ENCODE peak calls at places on chromosomes 4 and X, in five cellular contexts. C is cardiac muscle cell, I is foreskin fibroblast, M is tibial artery, E is AG09319. Y is an unnamed sample.

GRCh38 chr4:127045872-127046271 is 586.9 kb upstream of the INTU start:
- DNase-seq in I (peak), E (no peak), C (no peak), M (no peak), Y (no peak)

GRCh38 chrX:150692837-150693781 is at the start of gene MTMR1:
- DNase-seq in I (no peak), C (no peak), M (no peak), E (no peak), Y (peak)

GRCh38 chrX:445727-446126 is 59.0 kb upstream of the PPP2R3B start:
- DNase-seq in E (no peak), M (no peak), I (no peak), C (no peak), Y (no peak)

GRCh38 chr4:171017596-171017995 is 795.6 kb upstream of the GALNTL6 start:
- DNase-seq in C (no peak), M (no peak), E (no peak), I (no peak), Y (no peak)

GRCh38 chr4:84648863-84649647 is 66.1 kb downstream of the CDS1 start:
- DNase-seq in M (no peak), E (no peak), C (no peak), I (no peak), Y (no peak)

GRCh38 chr4:8913121-8913857 is 41.6 kb upstream of the HMX1 start:
- DNase-seq in I (no peak), C (no peak), E (no peak), M (no peak), Y (no peak)

GRCh38 chr4:139534287-139534950 is 21.6 kb downstream of the SETD7 start:
- DNase-seq in C (no peak), E (no peak), I (no peak), M (no peak), Y (no peak)

GRCh38 chrX:41923925-41924693 is 755 bp upstream of the CASK start:
- DNase-seq in C (peak), E (no peak), I (no peak), M (peak), Y (peak)

GRCh38 chr4:144350706-144351105 is 210.2 kb upstream of the GYPA start:
- DNase-seq in E (no peak), I (no peak), M (no peak), C (peak), Y (no peak)

GRCh38 chrX:114152130-114152529 is 431.8 kb upstream of the HTR2C start:
- DNase-seq in I (peak), E (no peak), C (peak), M (no peak), Y (no peak)

GRCh38 chr4:66489783-66490452 is 819.6 kb upstream of the EPHA5 start:
- DNase-seq in C (peak), E (no peak), I (no peak), M (no peak), Y (no peak)

GRCh38 chr4:94410678-94411206 is 41.0 kb upstream of the PDLIM5 start:
- DNase-seq in E (peak), C (peak), I (no peak), M (peak), Y (no peak)

GRCh38 chr4:147933316-147933715 is 201.4 kb downstream of the ARHGAP10 start:
- DNase-seq in I (no peak), M (no peak), C (no peak), E (no peak), Y (peak)

GRCh38 chr4:15758294-15758693 is 19.8 kb upstream of the CD38 start:
- DNase-seq in I (no peak), E (no peak), C (no peak), M (no peak), Y (no peak)

GRCh38 chr4:4666693-4667642 is 125.1 kb upstream of the STX18 start:
- DNase-seq in E (peak), C (peak), I (no peak), M (no peak), Y (peak)

GRCh38 chrX:443676-444210 is 57.0 kb upstream of the PPP2R3B start:
- DNase-seq in E (no peak), M (no peak), I (no peak), C (no peak), Y (no peak)

GRCh38 chrX:150192846-150193245 is 170.3 kb upstream of the MAMLD1 start:
- DNase-seq in I (no peak), E (no peak), C (no peak), M (no peak), Y (no peak)

GRCh38 chrX:134171661-134172587 is 65.1 kb upstream of the CCDC160 start:
- DNase-seq in E (no peak), M (no peak), I (no peak), C (peak), Y (peak)

GRCh38 chr4:39587881-39588280 is 50.8 kb downstream of the SMIM14 start:
- DNase-seq in I (peak), C (peak), E (no peak), M (no peak), Y (no peak)

GRCh38 chr4:144174401-144175067 is 34.0 kb upstream of the GYPA start:
- DNase-seq in C (peak), I (peak), E (peak), M (no peak), Y (peak)

GRCh38 chrX:44958480-44958879 is 85.5 kb downstream of the KDM6A start:
- DNase-seq in C (no peak), I (no peak), M (no peak), E (no peak), Y (no peak)

GRCh38 chr4:179465131-179465797 is 2023.0 kb upstream of the AGA start:
- DNase-seq in C (no peak), M (no peak), E (no peak), I (no peak), Y (no peak)

GRCh38 chr4:189385098-189385497 is 555.6 kb upstream of the FRG1 start:
- DNase-seq in E (no peak), C (no peak), I (no peak), M (no peak), Y (no peak)

GRCh38 chrX:110346681-110347080 is 12.0 kb upstream of the RTL9 start:
- DNase-seq in C (peak), M (no peak), E (no peak), I (no peak), Y (peak)

GRCh38 chr4:108834787-108835384 is 72.0 kb upstream of the ETNPPL start:
- DNase-seq in M (no peak), I (no peak), E (no peak), C (peak), Y (no peak)

GRCh38 chr4:76990288-76991080 is 40.9 kb downstream of the SEPTIN11 start:
- DNase-seq in C (peak), I (peak), M (no peak), E (peak), Y (no peak)

GRCh38 chr4:76984788-76985211 is 35.2 kb downstream of the SEPTIN11 start:
- DNase-seq in C (peak), I (peak), E (peak), M (peak), Y (no peak)

GRCh38 chr4:76989391-76990061 is 40.0 kb downstream of the SEPTIN11 start:
- DNase-seq in I (no peak), C (no peak), M (no peak), E (no peak), Y (no peak)

GRCh38 chr4:76987153-76987562 is 37.6 kb downstream of the SEPTIN11 start:
- DNase-seq in C (peak), E (peak), M (no peak), I (peak), Y (no peak)

GRCh38 chr4:76987685-76988084 is 38.1 kb downstream of the SEPTIN11 start:
- DNase-seq in M (no peak), C (no peak), E (no peak), I (no peak), Y (no peak)
- TF ChIP-seq CTCF in M (no peak), C (peak), E (peak), I (no peak), Y (no peak)

DNA sequence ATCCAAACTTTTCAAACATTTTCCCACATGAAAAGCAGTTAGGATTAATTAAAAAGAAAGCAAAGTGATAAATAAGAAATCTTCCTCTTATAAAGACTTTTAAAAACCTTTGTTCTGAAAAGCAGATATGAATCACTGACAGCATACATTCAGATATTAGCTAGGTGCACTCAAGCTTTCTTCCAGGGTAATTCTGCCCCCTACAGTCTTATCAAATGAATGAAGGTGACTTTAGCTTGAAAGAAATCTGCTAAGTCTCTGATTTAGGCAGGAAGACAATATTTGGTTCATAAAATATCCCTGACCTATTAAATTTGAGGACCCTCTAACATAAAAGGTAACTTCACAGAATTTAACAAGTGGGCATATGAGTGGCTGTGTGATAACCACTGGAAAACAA is 209.1 kb upstream of the FAM47A start:
- DNase-seq in E (no peak), M (no peak), C (no peak), I (no peak), Y (no peak)
- TF ChIP-seq CTCF in E (no peak), M (no peak), C (no peak), I (no peak), Y (no peak)

DNA sequence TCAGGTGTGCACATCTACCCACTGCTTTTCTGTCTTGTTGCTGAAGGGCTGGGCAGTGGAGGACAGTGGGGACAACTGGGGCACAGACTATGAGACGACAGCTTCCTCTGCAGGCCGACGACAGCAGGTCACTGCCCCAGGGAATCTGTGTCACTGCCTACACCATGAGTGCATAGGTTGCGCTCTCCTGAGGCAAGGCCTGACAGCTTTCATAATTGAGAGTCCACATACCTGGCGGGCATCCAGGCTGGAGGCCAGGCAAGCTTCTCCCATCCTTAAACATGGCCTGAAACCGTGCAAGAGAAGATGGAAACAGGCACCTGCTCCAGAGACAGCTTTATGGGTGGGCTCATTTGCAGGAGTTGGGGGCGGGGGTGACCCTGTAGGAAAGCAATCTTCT is 3.0 kb downstream of the ANOS1 start:
- DNase-seq in I (no peak), E (no peak), C (no peak), M (no peak), Y (no peak)
- TF ChIP-seq CTCF in I (no peak), E (no peak), C (no peak), M (no peak), Y (no peak)

GRCh38 chr4:141999446-142000143 is 363.2 kb downstream of the IL15 start:
- DNase-seq in E (no peak), M (no peak), C (no peak), I (no peak), Y (no peak)
- TF ChIP-seq CTCF in E (no peak), M (no peak), C (no peak), I (no peak), Y (no peak)

GRCh38 chrX:119147486-119147885 is 19.9 kb upstream of the KIAA1210 start:
- DNase-seq in E (no peak), I (no peak), M (no peak), C (no peak), Y (no peak)
- TF ChIP-seq CTCF in E (no peak), I (no peak), M (no peak), C (no peak), Y (no peak)

GRCh38 chrX:37434362-37434761 is 85.2 kb downstream of the PRRG1 start:
- DNase-seq in I (no peak), C (no peak), E (no peak), M (no peak), Y (no peak)
- TF ChIP-seq CTCF in I (no peak), C (no peak), E (no peak), M (no peak), Y (no peak)

GRCh38 chr4:7770675-7771050 is 169.0 kb downstream of the AFAP1 start:
- DNase-seq in E (no peak), M (peak), I (no peak), C (no peak), Y (no peak)

GRCh38 chr4:7769308-7769841 is 170.3 kb downstream of the AFAP1 start:
- DNase-seq in I (no peak), E (no peak), M (peak), C (no peak), Y (no peak)

GRCh38 chr4:7768736-7769135 is 170.9 kb downstream of the AFAP1 start:
- DNase-seq in I (no peak), E (no peak), M (peak), C (no peak), Y (no peak)

GRCh38 chr4:7771056-7771455 is 168.6 kb downstream of the AFAP1 start:
- DNase-seq in C (no peak), E (no peak), M (peak), I (no peak), Y (no peak)

GRCh38 chr4:7769936-7770674 is 169.6 kb downstream of the AFAP1 start:
- DNase-seq in M (peak), E (no peak), I (peak), C (peak), Y (peak)
- TF ChIP-seq CTCF in M (peak), E (peak), I (peak), C (peak), Y (peak)

GRCh38 chr4:137432431-137432830 is 99.9 kb downstream of the PCDH18 start:
- DNase-seq in M (no peak), C (peak), E (peak), I (no peak), Y (no peak)
- TF ChIP-seq CTCF in M (no peak), C (no peak), E (no peak), I (no peak), Y (no peak)

GRCh38 chrX:52359614-52360232 is 9.1 kb upstream of the XAGE2 start:
- DNase-seq in E (no peak), I (no peak), M (no peak), C (peak), Y (no peak)

GRCh38 chrX:52368368-52369055 is at the start of gene XAGE2:
- DNase-seq in E (no peak), M (no peak), I (no peak), C (no peak), Y (no peak)

GRCh38 chrX:52363247-52363883 is 5.5 kb upstream of the XAGE2 start:
- DNase-seq in M (no peak), I (no peak), E (no peak), C (peak), Y (peak)
- TF ChIP-seq CTCF in M (no peak), I (no peak), E (peak), C (no peak), Y (no peak)